ENCODE peak calls at places on chromosomes 12 and 14, in six cellular contexts. M, L, Q, U, E and H are unnamed samples.

GRCh38 chr14:37237094-37237493 is 39.4 kb downstream of the MIPOL1 start:
- DNase-seq in Q (no peak), M (no peak), E (no peak), L (no peak), U (no peak), H (no peak)

GRCh38 chr12:28569698-28570411 is 379.6 kb downstream of the CCDC91 start:
- DNase-seq in L (no peak), Q (no peak), E (peak), M (no peak), U (peak), H (no peak)

GRCh38 chr12:80282226-80282625 is 161.8 kb upstream of the PTPRQ start:
- DNase-seq in Q (no peak), L (no peak), E (no peak), M (no peak), U (no peak), H (no peak)

GRCh38 chr14:93035917-93036651 is 79.6 kb downstream of the ITPK1 start:
- DNase-seq in M (no peak), U (no peak), L (no peak), Q (peak), E (peak), H (peak)

GRCh38 chr12:96445743-96446655 is 43.4 kb upstream of the CFAP54 start:
- DNase-seq in U (peak), L (no peak), Q (no peak), E (peak), M (peak), H (no peak)

GRCh38 chr14:60241091-60241490 is 7.9 kb upstream of the PPM1A start:
- DNase-seq in E (no peak), Q (no peak), M (no peak), L (no peak), U (no peak), H (no peak)

GRCh38 chr12:3622021-3622731 is 130.7 kb downstream of the CRACR2A start:
- DNase-seq in M (no peak), Q (no peak), E (peak), U (no peak), L (no peak), H (no peak)

GRCh38 chr14:105495101-105495989 is 4.3 kb downstream of the TEDC1 start:
- DNase-seq in U (no peak), E (no peak), L (peak), Q (peak), M (no peak), H (peak)

GRCh38 chr12:68349921-68350606 is 17.9 kb upstream of the MDM1 start:
- DNase-seq in E (no peak), L (no peak), M (no peak), U (no peak), Q (no peak), H (no peak)

GRCh38 chr12:15650399-15651128 is 138.6 kb downstream of the EPS8 start:
- DNase-seq in L (no peak), M (no peak), U (no peak), E (no peak), Q (no peak), H (no peak)

GRCh38 chr12:4915752-4916151 is 6.0 kb downstream of the KCNA1 start:
- DNase-seq in Q (no peak), L (no peak), E (no peak), U (no peak), M (no peak), H (no peak)

GRCh38 chr14:73344304-73344703 is 107.0 kb downstream of the PAPLN start:
- DNase-seq in E (no peak), U (no peak), L (no peak), Q (no peak), M (no peak), H (no peak)

GRCh38 chr14:92728781-92729364 is 19.6 kb downstream of the LGMN start:
- DNase-seq in U (no peak), L (no peak), M (no peak), Q (no peak), E (peak), H (peak)